ENCODE peak calls at places on chromosomes 16 and 17, in eight cellular contexts. One of them, this sample, is unnamed.

GRCh38 chr16:88894681-88895300 is 28.3 kb upstream of the PABPN1L start:
- DNase-seq in osteocyte: no peak
- DNase-seq in H7: peak
- DNase-seq in tibial artery: no peak
- DNase-seq in NCI-H1694 treated with DMSO at 0.1 percent for 48 hours: no peak
- DNase-seq in GM03348: no peak
- DNase-seq in tibial nerve: no peak
- DNase-seq in M059J: no peak
- DNase-seq in this sample: no peak

GRCh38 chr16:78735337-78735736 is 635.9 kb downstream of the WWOX start:
- DNase-seq in NCI-H1694 treated with DMSO at 0.1 percent for 48 hours: no peak
- DNase-seq in tibial artery: no peak
- DNase-seq in M059J: no peak
- DNase-seq in tibial nerve: no peak
- DNase-seq in osteocyte: no peak
- DNase-seq in GM03348: no peak
- DNase-seq in H7: no peak
- DNase-seq in this sample: no peak

GRCh38 chr17:9241371-9241712 is 220.0 kb downstream of the NTN1 start:
- DNase-seq in M059J: no peak
- DNase-seq in tibial nerve: no peak
- DNase-seq in osteocyte: no peak
- DNase-seq in NCI-H1694 treated with DMSO at 0.1 percent for 48 hours: no peak
- DNase-seq in H7: peak
- DNase-seq in tibial artery: peak
- DNase-seq in GM03348: peak
- DNase-seq in this sample: no peak

GRCh38 chr16:87266846-87267245 is 50.3 kb downstream of the C16orf95 start:
- DNase-seq in M059J: no peak
- DNase-seq in tibial artery: peak
- DNase-seq in GM03348: no peak
- DNase-seq in H7: no peak
- DNase-seq in tibial nerve: no peak
- DNase-seq in NCI-H1694 treated with DMSO at 0.1 percent for 48 hours: no peak
- DNase-seq in osteocyte: no peak
- DNase-seq in this sample: no peak

GRCh38 chr17:4490109-4490591 is 8.5 kb upstream of the SPNS2 start:
- DNase-seq in osteocyte: no peak
- DNase-seq in H7: no peak
- DNase-seq in tibial nerve: no peak
- DNase-seq in GM03348: no peak
- DNase-seq in M059J: no peak
- DNase-seq in tibial artery: no peak
- DNase-seq in NCI-H1694 treated with DMSO at 0.1 percent for 48 hours: no peak
- DNase-seq in this sample: no peak

GRCh38 chr17:42142371-42142896 is 12.4 kb downstream of the RAB5C start:
- DNase-seq in tibial artery: no peak
- DNase-seq in NCI-H1694 treated with DMSO at 0.1 percent for 48 hours: no peak
- DNase-seq in H7: no peak
- DNase-seq in tibial nerve: no peak
- DNase-seq in GM03348: peak
- DNase-seq in osteocyte: no peak
- DNase-seq in M059J: peak
- DNase-seq in this sample: no peak

GRCh38 chr17:8861482-8862181 is 5.8 kb downstream of the PIK3R6 start:
- DNase-seq in osteocyte: no peak
- DNase-seq in H7: no peak
- DNase-seq in M059J: no peak
- DNase-seq in tibial artery: peak
- DNase-seq in GM03348: no peak
- DNase-seq in tibial nerve: no peak
- DNase-seq in NCI-H1694 treated with DMSO at 0.1 percent for 48 hours: no peak
- DNase-seq in this sample: no peak

GRCh38 chr17:76472726-76473125 is 5.3 kb downstream of the AANAT start:
- DNase-seq in GM03348: no peak
- DNase-seq in tibial artery: no peak
- DNase-seq in tibial nerve: no peak
- DNase-seq in M059J: no peak
- DNase-seq in NCI-H1694 treated with DMSO at 0.1 percent for 48 hours: no peak
- DNase-seq in osteocyte: peak
- DNase-seq in H7: no peak
- DNase-seq in this sample: no peak

GRCh38 chr17:74780443-74781238 is 4.5 kb upstream of the NAT9 start:
- DNase-seq in H7: peak
- DNase-seq in tibial artery: no peak
- DNase-seq in osteocyte: no peak
- DNase-seq in GM03348: no peak
- DNase-seq in M059J: peak
- DNase-seq in tibial nerve: no peak
- DNase-seq in NCI-H1694 treated with DMSO at 0.1 percent for 48 hours: peak
- DNase-seq in this sample: peak

GRCh38 chr16:10511829-10512228 is 68.6 kb downstream of the EMP2 start:
- DNase-seq in H7: no peak
- DNase-seq in NCI-H1694 treated with DMSO at 0.1 percent for 48 hours: no peak
- DNase-seq in M059J: peak
- DNase-seq in tibial nerve: no peak
- DNase-seq in osteocyte: no peak
- DNase-seq in GM03348: no peak
- DNase-seq in tibial artery: no peak
- DNase-seq in this sample: no peak

GRCh38 chr16:87764600-87765472 is 950 bp downstream of the KLHDC4 start:
- DNase-seq in GM03348: no peak
- DNase-seq in osteocyte: no peak
- DNase-seq in tibial artery: no peak
- DNase-seq in tibial nerve: no peak
- DNase-seq in M059J: no peak
- DNase-seq in H7: no peak
- DNase-seq in NCI-H1694 treated with DMSO at 0.1 percent for 48 hours: no peak
- DNase-seq in this sample: no peak

GRCh38 chr16:56295739-56296527 is 104.6 kb downstream of the GNAO1 start:
- DNase-seq in NCI-H1694 treated with DMSO at 0.1 percent for 48 hours: no peak
- DNase-seq in GM03348: no peak
- DNase-seq in osteocyte: no peak
- DNase-seq in tibial nerve: no peak
- DNase-seq in tibial artery: no peak
- DNase-seq in M059J: no peak
- DNase-seq in H7: peak
- DNase-seq in this sample: peak

GRCh38 chr16:65579050-65579449 is 457.2 kb upstream of the CDH11 start:
- DNase-seq in GM03348: no peak
- DNase-seq in tibial artery: no peak
- DNase-seq in M059J: no peak
- DNase-seq in osteocyte: no peak
- DNase-seq in H7: no peak
- DNase-seq in NCI-H1694 treated with DMSO at 0.1 percent for 48 hours: no peak
- DNase-seq in tibial nerve: no peak
- DNase-seq in this sample: peak

GRCh38 chr16:86665319-86665675 is 86.9 kb downstream of the FOXL1 start:
- DNase-seq in NCI-H1694 treated with DMSO at 0.1 percent for 48 hours: no peak
- DNase-seq in tibial artery: no peak
- DNase-seq in osteocyte: no peak
- DNase-seq in tibial nerve: no peak
- DNase-seq in M059J: peak
- DNase-seq in H7: no peak
- DNase-seq in GM03348: peak
- DNase-seq in this sample: no peak

GRCh38 chr16:2874584-2875362 is 8.2 kb upstream of the FLYWCH2 start:
- DNase-seq in osteocyte: peak
- DNase-seq in tibial artery: peak
- DNase-seq in H7: peak
- DNase-seq in M059J: peak
- DNase-seq in tibial nerve: peak
- DNase-seq in NCI-H1694 treated with DMSO at 0.1 percent for 48 hours: peak
- DNase-seq in GM03348: peak
- DNase-seq in this sample: peak

GRCh38 chr17:40820228-40820838 is 2.1 kb downstream of the KRT10 start:
- DNase-seq in M059J: no peak
- DNase-seq in tibial nerve: no peak
- DNase-seq in NCI-H1694 treated with DMSO at 0.1 percent for 48 hours: no peak
- DNase-seq in tibial artery: no peak
- DNase-seq in GM03348: no peak
- DNase-seq in osteocyte: no peak
- DNase-seq in H7: no peak
- DNase-seq in this sample: no peak

GRCh38 chr17:39208893-39209292 is 8.8 kb downstream of the RPL19 start:
- DNase-seq in tibial artery: no peak
- DNase-seq in NCI-H1694 treated with DMSO at 0.1 percent for 48 hours: peak
- DNase-seq in M059J: no peak
- DNase-seq in H7: peak
- DNase-seq in osteocyte: no peak
- DNase-seq in tibial nerve: no peak
- DNase-seq in GM03348: no peak
- DNase-seq in this sample: no peak

GRCh38 chr17:62671553-62671952 is 44.1 kb downstream of the MRC2 start:
- DNase-seq in tibial artery: no peak
- DNase-seq in H7: peak
- DNase-seq in osteocyte: no peak
- DNase-seq in NCI-H1694 treated with DMSO at 0.1 percent for 48 hours: no peak
- DNase-seq in M059J: no peak
- DNase-seq in GM03348: no peak
- DNase-seq in tibial nerve: no peak
- DNase-seq in this sample: no peak

GRCh38 chr16:66650707-66651473 is 45.7 kb downstream of the CMTM4 start:
- DNase-seq in NCI-H1694 treated with DMSO at 0.1 percent for 48 hours: peak
- DNase-seq in osteocyte: peak
- DNase-seq in tibial artery: peak
- DNase-seq in tibial nerve: peak
- DNase-seq in GM03348: peak
- DNase-seq in M059J: peak
- DNase-seq in H7: peak
- DNase-seq in this sample: peak

GRCh38 chr17:49379926-49380325 is 17.9 kb upstream of the ZNF652 start:
- DNase-seq in osteocyte: no peak
- DNase-seq in GM03348: no peak
- DNase-seq in tibial artery: no peak
- DNase-seq in H7: no peak
- DNase-seq in NCI-H1694 treated with DMSO at 0.1 percent for 48 hours: no peak
- DNase-seq in M059J: no peak
- DNase-seq in tibial nerve: no peak
- DNase-seq in this sample: no peak

GRCh38 chr17:79534111-79534510 is 76.7 kb downstream of the RBFOX3 start:
- DNase-seq in GM03348: no peak
- DNase-seq in tibial artery: no peak
- DNase-seq in NCI-H1694 treated with DMSO at 0.1 percent for 48 hours: no peak
- DNase-seq in M059J: no peak
- DNase-seq in tibial nerve: no peak
- DNase-seq in osteocyte: no peak
- DNase-seq in H7: no peak
- DNase-seq in this sample: no peak

GRCh38 chr16:2498531-2499253 is 15.1 kb upstream of the ATP6V0C start:
- DNase-seq in tibial artery: no peak
- DNase-seq in osteocyte: no peak
- DNase-seq in M059J: no peak
- DNase-seq in tibial nerve: no peak
- DNase-seq in H7: no peak
- DNase-seq in NCI-H1694 treated with DMSO at 0.1 percent for 48 hours: no peak
- DNase-seq in GM03348: no peak
- DNase-seq in this sample: no peak

GRCh38 chr16:64469906-64470702 is 651.8 kb downstream of the CDH11 start:
- DNase-seq in tibial nerve: no peak
- DNase-seq in M059J: no peak
- DNase-seq in NCI-H1694 treated with DMSO at 0.1 percent for 48 hours: no peak
- DNase-seq in H7: no peak
- DNase-seq in tibial artery: no peak
- DNase-seq in osteocyte: no peak
- DNase-seq in GM03348: peak
- DNase-seq in this sample: no peak

GRCh38 chr17:48555183-48555615 is 10.3 kb upstream of the HOXB2 start:
- DNase-seq in NCI-H1694 treated with DMSO at 0.1 percent for 48 hours: peak
- DNase-seq in osteocyte: no peak
- DNase-seq in tibial artery: no peak
- DNase-seq in tibial nerve: no peak
- DNase-seq in H7: peak
- DNase-seq in M059J: peak
- DNase-seq in GM03348: peak
- DNase-seq in this sample: no peak

GRCh38 chr17:41343031-41343430 is 7.6 kb downstream of the KRT33A start:
- DNase-seq in H7: no peak
- DNase-seq in M059J: no peak
- DNase-seq in osteocyte: peak
- DNase-seq in NCI-H1694 treated with DMSO at 0.1 percent for 48 hours: no peak
- DNase-seq in tibial nerve: no peak
- DNase-seq in tibial artery: no peak
- DNase-seq in GM03348: no peak
- DNase-seq in this sample: no peak

GRCh38 chr17:29918922-29919856 is 10.8 kb downstream of the SSH2 start:
- DNase-seq in tibial nerve: no peak
- DNase-seq in GM03348: peak
- DNase-seq in M059J: peak
- DNase-seq in H7: no peak
- DNase-seq in NCI-H1694 treated with DMSO at 0.1 percent for 48 hours: no peak
- DNase-seq in osteocyte: no peak
- DNase-seq in tibial artery: no peak
- DNase-seq in this sample: no peak